ENCODE peak calls at places on chromosome 7, in six cellular contexts. K is tibial nerve, E is PC-9, A is lower lobe of right lung, Z is WERI-Rb-1, G is ovary. D is an unnamed sample.
A peak's percentile ranks its signal among the peaks of the same experiment; 100 is the strongest.

GRCh38 chr7:108077714-108078113 is 52.4 kb downstream of the LAMB4 start:
- DNase-seq in K (no peak), E (no peak), A (no peak), Z (no peak), G (no peak), D (no peak)

GRCh38 chr7:1243964-1244416 is 11.3 kb downstream of the UNCX start:
- DNase-seq in K (no peak), E (no peak), A (no peak), Z (no peak), G (no peak), D (no peak)

GRCh38 chr7:25628446-25628845 is 400.2 kb upstream of the NPVF start:
- DNase-seq in K (no peak), E (no peak), A (no peak), Z (no peak), G (no peak), D (no peak)

GRCh38 chr7:118572604-118573003 is 348.1 kb downstream of the ANKRD7 start:
- DNase-seq in K (no peak), E (no peak), A (no peak), Z (no peak), G (no peak), D (no peak)

GRCh38 chr7:129271500-129272355 is 46.9 kb downstream of the AHCYL2 start:
- DNase-seq in K (no peak), E (peak; percentile 34), A (no peak), Z (peak; percentile 65), G (no peak), D (no peak)

GRCh38 chr7:140209866-140210609 is 33.3 kb upstream of the KDM7A start:
- DNase-seq in K (no peak), E (no peak), A (peak; percentile 61), Z (no peak), G (no peak), D (no peak)

GRCh38 chr7:102916426-102916825 is 3.6 kb downstream of the LRRC17 start:
- DNase-seq in K (no peak), E (no peak), A (no peak), Z (no peak), G (no peak), D (no peak)

GRCh38 chr7:102463841-102464576 is 654 bp downstream of the ALKBH4 start:
- DNase-seq in K (no peak), E (no peak), A (no peak), Z (no peak), G (no peak), D (no peak)

GRCh38 chr7:34298492-34298891 is 359.5 kb upstream of the NPSR1 start:
- DNase-seq in K (no peak), E (no peak), A (no peak), Z (no peak), G (no peak), D (no peak)

GRCh38 chr7:130087364-130087763 is 17.0 kb downstream of the KLHDC10 start:
- DNase-seq in K (no peak), E (no peak), A (no peak), Z (no peak), G (no peak), D (no peak)

GRCh38 chr7:157895520-157896375 is 558.9 kb downstream of the DNAJB6 start:
- DNase-seq in K (no peak), E (no peak), A (no peak), Z (no peak), G (no peak), D (no peak)

GRCh38 chr7:85030893-85031292 is 156.0 kb downstream of the SEMA3D start:
- DNase-seq in K (no peak), E (no peak), A (no peak), Z (no peak), G (no peak), D (no peak)

GRCh38 chr7:37853468-37853867 is 5.1 kb downstream of the NME8 start:
- DNase-seq in K (no peak), E (no peak), A (no peak), Z (peak; percentile 19), G (no peak), D (no peak)

GRCh38 chr7:66429498-66430163 is 199.1 kb upstream of the KCTD7 start:
- DNase-seq in K (no peak), E (no peak), A (no peak), Z (no peak), G (no peak), D (no peak)

GRCh38 chr7:74665296-74665938 is 7.9 kb downstream of the GTF2I start:
- DNase-seq in K (no peak), E (no peak), A (no peak), Z (no peak), G (no peak), D (no peak)

GRCh38 chr7:29989257-29989995 is at the start of gene SCRN1:
- DNase-seq in K (peak; percentile 27), E (peak; percentile 49), A (peak; percentile 61), Z (peak; percentile 76), G (peak; percentile 66), D (no peak)

GRCh38 chr7:24706211-24707165 is 50.8 kb downstream of the GSDME start:
- DNase-seq in K (no peak), E (no peak), A (no peak), Z (no peak), G (no peak), D (no peak)

GRCh38 chr7:123961731-123962130 is 36.7 kb downstream of the SPAM1 start:
- DNase-seq in K (no peak), E (no peak), A (no peak), Z (no peak), G (no peak), D (no peak)

GRCh38 chr7:129772646-129773280 is 161.2 kb downstream of the NRF1 start:
- DNase-seq in K (no peak), E (no peak), A (no peak), Z (no peak), G (no peak), D (no peak)

GRCh38 chr7:45580053-45580872 is 6.1 kb downstream of the ADCY1 start:
- DNase-seq in K (no peak), E (no peak), A (no peak), Z (peak; percentile 49), G (peak; percentile 7), D (no peak)

GRCh38 chr7:123372368-123372767 is 162.0 kb downstream of the IQUB start:
- DNase-seq in K (no peak), E (no peak), A (no peak), Z (no peak), G (no peak), D (no peak)

GRCh38 chr7:22728416-22729029 is 1.5 kb downstream of the IL6 start:
- DNase-seq in K (no peak), E (peak; percentile 47), A (no peak), Z (no peak), G (no peak), D (no peak)

GRCh38 chr7:108293190-108293612 is 163.0 kb downstream of the NRCAM start:
- DNase-seq in K (no peak), E (no peak), A (no peak), Z (peak; percentile 84), G (no peak), D (no peak)

GRCh38 chr7:121107923-121108498 is 119.5 kb downstream of the CPED1 start:
- DNase-seq in K (no peak), E (no peak), A (no peak), Z (no peak), G (no peak), D (peak; percentile 17)

GRCh38 chr7:53811555-53812079 is 730.6 kb upstream of the VSTM2A start:
- DNase-seq in K (no peak), E (peak; percentile 79), A (no peak), Z (no peak), G (no peak), D (no peak)

GRCh38 chr7:133698127-133698526 is 429.0 kb upstream of the LRGUK start:
- DNase-seq in K (no peak), E (no peak), A (no peak), Z (no peak), G (no peak), D (no peak)

GRCh38 chr7:5343893-5344292 is 61.1 kb downstream of the SLC29A4 start:
- DNase-seq in K (no peak), E (no peak), A (no peak), Z (no peak), G (no peak), D (no peak)

GRCh38 chr7:5345671-5346070 is 62.9 kb downstream of the SLC29A4 start:
- DNase-seq in K (no peak), E (no peak), A (no peak), Z (no peak), G (no peak), D (no peak)

GRCh38 chr7:5348134-5349004 is 65.6 kb downstream of the SLC29A4 start:
- DNase-seq in K (no peak), E (no peak), A (no peak), Z (no peak), G (no peak), D (no peak)

GRCh38 chr7:5345171-5345570 is 62.4 kb downstream of the SLC29A4 start:
- DNase-seq in K (no peak), E (no peak), A (no peak), Z (no peak), G (no peak), D (no peak)

GRCh38 chr7:5344342-5344741 is 61.6 kb downstream of the SLC29A4 start:
- DNase-seq in K (no peak), E (no peak), A (no peak), Z (no peak), G (no peak), D (no peak)
- H3K36me3 ChIP-seq in K (peaks cover 40% of the 10 kb centered on the region), E (peaks cover 43% of the 10 kb centered on the region), A (peaks cover 90% of the 10 kb centered on the region), Z (peaks cover 21% of the 10 kb centered on the region), G (no peaks in the 10 kb centered on the region), D (peaks cover 45% of the 10 kb centered on the region)

GRCh38 chr7:35758421-35758820 is 42.4 kb upstream of the SEPTIN7 start:
- DNase-seq in K (no peak), E (no peak), A (no peak), Z (peak; percentile 38), G (no peak), D (no peak)
- TF ChIP-seq CTCF in K (no peak), E (no peak), A (no peak), Z (no peak), G (no peak), D (no peak)

DNA sequence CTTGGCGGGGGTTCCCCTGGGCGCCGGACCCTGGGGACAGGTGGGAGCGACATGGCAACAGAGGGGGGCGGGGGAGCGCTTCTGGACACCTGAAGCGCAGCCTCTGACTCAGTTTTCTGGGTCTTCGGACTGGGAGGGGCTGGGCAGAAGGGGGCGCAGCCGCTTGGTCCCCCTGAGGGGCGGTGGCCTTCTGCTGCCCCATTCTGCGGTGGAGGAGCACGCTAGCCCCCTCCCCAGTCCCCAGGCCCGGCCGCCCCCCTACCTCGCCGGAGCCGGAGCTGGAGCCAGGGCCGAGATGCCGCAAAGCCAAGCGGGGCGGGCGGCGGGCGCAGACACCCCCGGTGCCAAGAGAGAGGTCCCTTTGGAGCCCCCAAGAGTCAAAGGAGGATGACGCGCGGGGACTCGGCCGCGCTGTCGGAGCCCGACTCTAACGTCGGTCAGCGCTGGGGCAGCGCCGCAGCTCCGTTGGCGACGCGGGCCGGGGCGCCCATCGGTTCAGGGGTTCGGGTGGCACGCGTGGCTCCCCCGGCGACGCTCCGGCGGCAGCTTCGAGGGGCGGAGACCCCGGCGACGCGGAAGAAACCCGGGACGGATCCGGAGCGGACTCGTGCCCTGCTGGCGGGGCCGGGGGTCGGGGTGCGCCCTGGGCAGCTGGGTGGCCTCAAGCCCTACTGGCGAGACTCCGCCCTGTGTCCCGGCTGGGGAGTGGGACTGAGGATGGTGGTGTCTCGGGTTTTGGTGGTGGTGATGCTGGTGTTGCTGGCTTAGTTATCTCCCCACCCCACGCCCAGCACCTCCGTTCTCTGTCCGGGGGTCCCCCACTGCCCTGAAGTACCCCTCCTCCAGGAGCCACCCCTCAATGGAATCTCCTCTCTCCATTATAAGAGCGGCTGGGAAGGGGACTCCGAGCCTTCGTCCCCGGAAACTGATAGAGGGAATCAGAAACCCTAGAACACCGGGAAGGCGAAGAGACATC is at the start of gene NAT16:
- DNase-seq in K (no peak), E (no peak), A (no peak), Z (no peak), G (no peak), D (no peak)
- H3K4me3 ChIP-seq in K (no peak within 1 kb of the TSS), E (no peak within 1 kb of the TSS), A (no peak within 1 kb of the TSS), Z (no peak within 1 kb of the TSS), G (no peak within 1 kb of the TSS), D (no peak within 1 kb of the TSS)

GRCh38 chr7:98982686-98983085 is 104.4 kb downstream of the TRRAP start:
- DNase-seq in K (no peak), E (no peak), A (no peak), Z (no peak), G (no peak), D (no peak)
- H3K36me3 ChIP-seq in K (peaks cover 53% of the 10 kb centered on the region), E (peaks cover 45% of the 10 kb centered on the region), A (peaks cover 100% of the 10 kb centered on the region), Z (peaks cover 92% of the 10 kb centered on the region), G (no peaks in the 10 kb centered on the region), D (peaks cover 29% of the 10 kb centered on the region)

D was measured in BJ.